ENCODE peak calls at places on chromosomes 3 and 15, in seven cellular contexts. U is HFFc6, S is bronchial epithelial cell, W is AG04449, I is GM23338, D is mesothelial cell of epicardium, B is stomach. J is an unnamed sample.

GRCh38 chr3:134054881-134055280 is 25.2 kb upstream of the SLCO2A1 start:
- DNase-seq in D (no peak), B (no peak), I (no peak), W (no peak), S (no peak), U (no peak), J (no peak)

GRCh38 chr3:114402852-114403251 is 109.0 kb downstream of the TIGIT start:
- DNase-seq in W (no peak), D (no peak), B (no peak), U (no peak), I (no peak), S (no peak), J (no peak)

GRCh38 chr3:129305592-129306091 is 27.0 kb downstream of the HMCES start:
- DNase-seq in W (no peak), D (peak; percentile 80), S (peak; percentile 94), I (peak; percentile 100), U (peak; percentile 77), B (peak; percentile 85), J (no peak)

GRCh38 chr3:174548841-174549623 is 310.1 kb upstream of the NAALADL2 start:
- DNase-seq in I (no peak), S (no peak), U (no peak), B (no peak), D (no peak), W (no peak), J (no peak)

GRCh38 chr3:129486057-129487035 is 42.1 kb upstream of the RHO start:
- DNase-seq in W (peak; percentile 19), D (no peak), U (peak; percentile 66), S (peak; percentile 47), I (peak; percentile 56), B (no peak), J (no peak)

GRCh38 chr3:188295876-188296275 is 141.9 kb downstream of the LPP start:
- DNase-seq in W (no peak), D (no peak), B (no peak), U (no peak), I (no peak), S (peak; percentile 40), J (no peak)

GRCh38 chr3:30611613-30612421 is 5.4 kb downstream of the TGFBR2 start:
- DNase-seq in I (no peak), B (no peak), W (no peak), S (peak; percentile 86), U (peak; percentile 57), D (no peak), J (no peak)

GRCh38 chr3:186963636-186964035 is 33.3 kb downstream of the ST6GAL1 start:
- DNase-seq in S (no peak), U (no peak), D (no peak), B (no peak), W (no peak), I (no peak), J (no peak)

GRCh38 chr15:49887604-49888340 is 231.3 kb downstream of the ATP8B4 start:
- DNase-seq in W (no peak), S (no peak), B (no peak), D (no peak), U (no peak), I (no peak), J (no peak)

GRCh38 chr3:11930084-11930483 is 74.1 kb upstream of the SYN2 start:
- DNase-seq in I (no peak), B (no peak), W (no peak), S (no peak), U (no peak), D (no peak), J (no peak)

GRCh38 chr3:181755959-181756358 is 44.2 kb downstream of the SOX2 start:
- DNase-seq in U (no peak), W (no peak), D (no peak), B (no peak), S (peak; percentile 34), I (peak; percentile 70), J (no peak)

GRCh38 chr3:114080201-114080600 is 23.7 kb downstream of the QTRT2 start:
- DNase-seq in S (no peak), W (no peak), D (no peak), I (no peak), U (no peak), B (no peak), J (no peak)

DNA sequence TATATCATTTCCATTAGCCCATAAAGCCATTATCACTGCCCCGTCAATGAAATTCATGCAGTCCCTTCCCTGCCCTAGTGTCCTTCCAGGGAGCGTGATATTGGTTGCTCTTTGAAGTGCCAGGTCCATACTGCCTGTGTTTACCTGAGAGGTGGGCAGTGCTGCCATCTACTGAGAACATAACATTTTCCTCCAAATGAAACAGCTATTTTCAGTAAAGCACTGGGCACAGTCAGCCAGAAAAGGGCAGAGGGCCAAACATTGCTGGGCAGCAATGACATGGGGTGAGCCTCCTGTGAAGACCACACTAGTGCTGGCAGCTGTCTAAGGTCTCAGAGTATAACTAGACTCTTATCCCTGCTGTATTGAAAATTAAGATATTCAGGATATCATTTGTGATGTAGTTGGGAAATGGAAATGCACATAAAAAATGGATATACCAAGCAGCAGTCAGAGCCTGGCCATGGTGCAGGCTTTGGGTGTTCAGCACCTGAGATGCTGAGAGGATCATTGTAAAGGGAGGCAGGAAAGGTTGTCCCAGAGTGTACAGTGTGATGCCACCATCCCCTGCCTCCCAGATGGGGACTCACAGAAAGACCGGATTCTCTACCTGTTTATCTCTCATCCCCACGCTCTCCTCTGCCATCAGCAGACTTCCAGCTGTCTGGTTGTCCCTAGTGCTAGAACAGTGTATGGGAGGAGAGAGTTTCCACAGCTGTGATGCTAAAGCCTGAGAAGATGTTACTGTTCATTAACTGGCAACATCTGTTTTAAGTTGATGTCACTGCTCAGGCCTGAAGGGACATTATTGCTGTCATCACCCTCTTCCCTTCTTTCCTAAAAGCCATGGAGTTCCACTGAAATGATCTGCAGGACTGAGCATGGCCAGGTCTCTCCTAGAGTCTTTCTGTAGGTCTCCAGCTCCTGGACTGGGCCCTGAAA is 108.8 kb downstream of the ARNT2 start:
- DNase-seq in D (no peak), W (no peak), B (no peak), I (peak; percentile 19), U (no peak), S (peak; percentile 44), J (no peak)
- TF ChIP-seq CTCF in D (no peak), W (no peak), B (no peak), I (peak; percentile 32), U (peak; percentile 56), S (peak; percentile 27), J (no peak)

GRCh38 chr15:96600350-96600749 is 269.9 kb downstream of the NR2F2 start:
- DNase-seq in D (no peak), U (no peak), W (no peak), B (no peak), I (no peak), S (no peak), J (no peak)
- TF ChIP-seq CTCF in D (no peak), U (no peak), W (no peak), B (no peak), I (no peak), S (no peak), J (no peak)

GRCh38 chr3:74630602-74631001 is 16.1 kb upstream of the CNTN3 start:
- DNase-seq in B (no peak), U (peak; percentile 65), D (no peak), W (no peak), I (peak; percentile 25), S (peak; percentile 40), J (no peak)
- TF ChIP-seq CTCF in B (no peak), U (peak; percentile 82), D (no peak), W (peak; percentile 41), I (peak; percentile 44), S (peak; percentile 28), J (no peak)

DNA sequence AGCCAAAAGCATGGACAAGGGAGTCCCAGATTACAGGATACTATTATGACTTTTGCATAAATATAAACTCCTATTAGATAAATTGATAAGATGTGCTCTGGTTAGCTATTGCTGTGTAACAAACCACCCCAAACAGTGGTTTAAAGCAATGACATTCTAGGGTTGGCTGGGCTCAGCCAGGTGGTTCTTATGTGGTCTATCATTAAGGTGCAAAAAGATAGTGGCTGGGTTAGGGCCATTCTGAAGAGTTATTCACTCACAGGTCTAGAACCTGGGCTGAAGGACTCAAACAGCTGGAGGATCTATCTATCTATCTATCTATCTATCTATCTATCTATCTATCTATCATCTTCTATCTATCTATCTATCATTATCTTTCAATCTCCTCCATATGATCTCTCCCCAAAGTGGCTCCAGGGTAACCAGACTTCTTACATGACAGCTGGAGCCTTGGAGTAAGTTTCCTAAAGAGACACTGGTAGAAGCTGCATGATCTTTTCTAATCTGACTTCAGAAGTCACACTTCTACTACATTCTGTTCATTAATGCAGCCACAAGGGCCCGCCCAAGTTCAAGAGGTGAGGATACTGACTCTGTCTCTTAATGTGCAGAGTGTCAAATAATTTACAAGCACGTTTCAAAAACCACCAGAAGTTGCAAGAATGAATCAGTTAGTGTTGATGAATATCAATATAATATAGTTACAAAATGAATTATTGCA is 74.9 kb upstream of the XCR1 start:
- DNase-seq in B (no peak), D (no peak), W (no peak), I (no peak), U (no peak), S (no peak), J (no peak)
- TF ChIP-seq CTCF in B (no peak), D (no peak), W (no peak), I (no peak), U (no peak), S (no peak), J (peak; percentile 29)

DNA sequence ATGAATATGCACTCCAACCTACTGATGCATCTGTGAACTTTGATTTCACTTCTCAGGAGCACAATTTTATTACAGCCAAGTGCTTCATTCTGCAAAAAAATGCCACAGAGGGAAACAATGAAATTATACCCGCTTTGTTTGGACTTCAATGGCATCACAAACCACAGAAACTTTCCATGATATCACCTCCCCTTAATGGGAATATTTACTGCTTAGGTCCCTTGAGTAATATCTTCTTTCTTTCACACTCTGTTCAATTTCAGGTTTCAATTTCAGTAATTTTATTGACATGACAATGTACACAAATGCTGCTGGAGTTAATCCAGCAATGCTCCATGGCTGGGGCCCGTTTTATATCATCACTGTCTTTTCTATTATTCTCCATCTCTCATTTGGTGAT is 436.9 kb upstream of the PPP2R3A start:
- DNase-seq in B (no peak), W (no peak), U (no peak), S (no peak), I (no peak), D (no peak), J (no peak)
- TF ChIP-seq CTCF in B (no peak), W (no peak), U (no peak), S (no peak), I (no peak), D (no peak), J (no peak)

DNA sequence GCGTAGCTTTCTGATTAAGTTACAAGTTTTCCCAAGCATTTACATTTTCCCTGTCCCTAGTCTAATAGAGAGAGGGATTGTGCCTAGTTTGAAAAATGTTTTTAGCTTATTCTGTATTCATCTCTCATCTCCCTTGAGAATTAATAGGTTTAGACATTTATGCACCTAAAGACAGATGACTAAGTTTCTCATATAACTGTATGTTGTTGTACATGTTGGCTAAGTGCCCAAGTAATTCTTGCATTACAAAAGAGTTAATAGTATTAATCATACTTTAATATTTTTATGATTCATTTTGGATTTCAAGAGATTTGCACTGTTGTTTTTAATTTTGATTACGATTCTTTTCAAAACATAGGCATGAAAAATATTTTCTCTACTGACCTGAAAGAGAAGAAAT is 109.0 kb upstream of the TBL1XR1 start:
- DNase-seq in D (no peak), I (no peak), W (no peak), S (peak; percentile 95), B (no peak), U (no peak), J (no peak)
- TF ChIP-seq CTCF in D (no peak), I (no peak), W (no peak), S (no peak), B (no peak), U (no peak), J (no peak)

GRCh38 chr15:60444289-60444912 is 34.5 kb downstream of the ICE2 start:
- DNase-seq in D (no peak), W (no peak), B (no peak), I (no peak), S (peak; percentile 37), U (peak; percentile 40), J (no peak)
- TF ChIP-seq CTCF in D (peak; percentile 41), W (peak; percentile 35), B (no peak), I (peak; percentile 36), S (peak; percentile 23), U (peak; percentile 82), J (peak; percentile 30)